ENCODE peak calls at places on chromosomes 2 and 18, in six cellular contexts. N is activated effector memory CD4-positive, alpha-beta T cell treated with anti-CD3 and anti-CD28 coated beads, Interleukin-2, amount 50 U/mL, for 16 hours; E is keratinocyte; L is NCI-H226; D is stimulated activated CD4-positive, alpha-beta T cell treated with anti-CD3 and anti-CD28 coated beads, Interleukin-2, amount 100 ng/mL, for 4 hours; Q is posterior cingulate gyrus. O is an unnamed sample.

GRCh38 chr2:172806426-172807008 is 70.9 kb downstream of the RAPGEF4 start:
- DNase-seq in N (no peak), E (no peak), L (no peak), D (no peak), Q (no peak), O (no peak)

GRCh38 chr2:238060096-238060541 is 682 bp upstream of the SCLY start:
- DNase-seq in N (no peak), E (no peak), L (peak), D (no peak), Q (no peak), O (no peak)

GRCh38 chr2:57828221-57828620 is 218.4 kb upstream of the VRK2 start:
- DNase-seq in N (no peak), E (no peak), L (no peak), D (no peak), Q (no peak), O (no peak)

GRCh38 chr2:111121028-111121872 is 536 bp downstream of the BCL2L11 start:
- DNase-seq in N (peak), E (no peak), L (peak), D (no peak), Q (peak), O (peak)

GRCh38 chr2:159094173-159094737 is 125.8 kb downstream of the TANC1 start:
- DNase-seq in N (no peak), E (no peak), L (no peak), D (no peak), Q (no peak), O (peak)

GRCh38 chr2:17573806-17574175 is 33.3 kb downstream of the VSNL1 start:
- DNase-seq in N (no peak), E (no peak), L (no peak), D (no peak), Q (no peak), O (no peak)

GRCh38 chr2:219476605-219477578 is 21.8 kb upstream of the GMPPA start:
- DNase-seq in N (no peak), E (no peak), L (no peak), D (no peak), Q (no peak), O (no peak)

GRCh38 chr2:237118025-237118424 is 32.3 kb downstream of the COPS8 start:
- DNase-seq in N (no peak), E (no peak), L (peak), D (no peak), Q (no peak), O (no peak)

GRCh38 chr18:62784966-62785413 is 69.6 kb downstream of the PHLPP1 start:
- DNase-seq in N (no peak), E (no peak), L (peak), D (no peak), Q (peak), O (no peak)

GRCh38 chr2:101698419-101699190 is 1.1 kb downstream of the MAP4K4 start:
- DNase-seq in N (no peak), E (no peak), L (no peak), D (no peak), Q (no peak), O (no peak)

GRCh38 chr2:44233450-44234128 is 41.7 kb upstream of the SLC3A1 start:
- DNase-seq in N (no peak), E (no peak), L (peak), D (no peak), Q (no peak), O (no peak)

GRCh38 chr2:95034818-95035217 is 9.3 kb downstream of the MAL start:
- DNase-seq in N (no peak), E (no peak), L (no peak), D (no peak), Q (no peak), O (no peak)

GRCh38 chr2:110961024-110961423 is 159.7 kb upstream of the BCL2L11 start:
- DNase-seq in N (no peak), E (no peak), L (no peak), D (no peak), Q (no peak), O (no peak)

GRCh38 chr18:3151379-3152264 is 68.1 kb downstream of the MYOM1 start:
- DNase-seq in N (no peak), E (no peak), L (no peak), D (no peak), Q (no peak), O (no peak)

GRCh38 chr2:201909348-201909747 is 103.0 kb downstream of the CDK15 start:
- DNase-seq in N (no peak), E (no peak), L (peak), D (no peak), Q (no peak), O (no peak)

GRCh38 chr2:9761547-9761946 is 81.7 kb upstream of the TAF1B start:
- DNase-seq in N (no peak), E (no peak), L (no peak), D (no peak), Q (no peak), O (no peak)

GRCh38 chr2:117858336-117858735 is 43.8 kb downstream of the DDX18 start:
- DNase-seq in N (no peak), E (no peak), L (no peak), D (no peak), Q (no peak), O (no peak)

GRCh38 chr2:194672994-194673393 is 984.0 kb upstream of the SLC39A10 start:
- DNase-seq in N (no peak), E (no peak), L (no peak), D (no peak), Q (no peak), O (no peak)

GRCh38 chr2:46855805-46856204 is 59.8 kb downstream of the MCFD2 start:
- DNase-seq in N (no peak), E (peak), L (no peak), D (no peak), Q (no peak), O (no peak)

GRCh38 chr18:11052800-11053199 is 96.6 kb downstream of the PIEZO2 start:
- DNase-seq in N (no peak), E (no peak), L (no peak), D (no peak), Q (no peak), O (no peak)

GRCh38 chr2:47803363-47803762 is 20.4 kb downstream of the MSH6 start:
- DNase-seq in N (no peak), E (no peak), L (no peak), D (no peak), Q (no peak), O (no peak)

GRCh38 chr2:156331572-156332451 is 709 bp downstream of the NR4A2 start:
- DNase-seq in N (peak), E (no peak), L (peak), D (no peak), Q (peak), O (peak)

GRCh38 chr2:180679693-180680092 is 300.7 kb upstream of the UBE2E3 start:
- DNase-seq in N (no peak), E (no peak), L (no peak), D (no peak), Q (no peak), O (no peak)

GRCh38 chr2:38155025-38155424 is 79.1 kb upstream of the CYP1B1 start:
- DNase-seq in N (no peak), E (no peak), L (no peak), D (no peak), Q (no peak), O (no peak)

GRCh38 chr2:102317715-102318114 is 6.4 kb downstream of the IL1RL1 start:
- DNase-seq in N (no peak), E (no peak), L (no peak), D (no peak), Q (no peak), O (no peak)

GRCh38 chr2:173278794-173279527 is 75.7 kb upstream of the CDCA7 start:
- DNase-seq in N (no peak), E (no peak), L (no peak), D (no peak), Q (no peak), O (no peak)

GRCh38 chr2:138994502-138994901 is 214.3 kb upstream of the NXPH2 start:
- DNase-seq in N (no peak), E (no peak), L (no peak), D (no peak), Q (no peak), O (no peak)

GRCh38 chr2:213252206-213252605 is 32.1 kb upstream of the SPAG16 start:
- DNase-seq in N (no peak), E (no peak), L (no peak), D (no peak), Q (no peak), O (no peak)

GRCh38 chr2:23745726-23746105 is 181.2 kb downstream of the ATAD2B start:
- DNase-seq in N (no peak), E (no peak), L (no peak), D (no peak), Q (no peak), O (no peak)

GRCh38 chr2:232894251-232894650 is 24.2 kb downstream of the SNORC start:
- DNase-seq in N (peak), E (no peak), L (no peak), D (no peak), Q (no peak), O (no peak)

GRCh38 chr2:33791625-33792024 is 192.5 kb upstream of the FAM98A start:
- DNase-seq in N (no peak), E (no peak), L (peak), D (no peak), Q (no peak), O (no peak)

GRCh38 chr18:8341481-8342230 is 267.6 kb upstream of the RAB12 start:
- DNase-seq in N (no peak), E (no peak), L (peak), D (no peak), Q (no peak), O (no peak)

GRCh38 chr2:195934484-195934883 is 134.2 kb downstream of the DNAH7 start:
- DNase-seq in N (no peak), E (no peak), L (no peak), D (no peak), Q (no peak), O (no peak)

GRCh38 chr2:187917535-187917934 is 363.3 kb upstream of the TFPI start:
- DNase-seq in N (no peak), E (no peak), L (peak), D (no peak), Q (no peak), O (no peak)

GRCh38 chr2:71631411-71631931 is 178.1 kb downstream of the DYSF start:
- DNase-seq in N (no peak), E (no peak), L (peak), D (no peak), Q (no peak), O (no peak)

O was measured in sciatic nerve.